ENCODE peak calls at places on chromosomes 16 and 17, in nine cellular contexts. One of them, this sample, is unnamed.

GRCh38 chr17:5832886-5833285 is 237.3 kb upstream of the WSCD1 start:
- DNase-seq in HCT116: peak
- DNase-seq in transverse colon: no peak
- DNase-seq in tibial nerve: no peak
- DNase-seq in testis: no peak
- DNase-seq in heart left ventricle: no peak
- DNase-seq in GM12892: no peak
- DNase-seq in stomach: no peak
- DNase-seq in sigmoid colon: no peak
- DNase-seq in this sample: peak

GRCh38 chr17:82281502-82282238 is 8.2 kb upstream of the CSNK1D start:
- DNase-seq in stomach: peak
- DNase-seq in heart left ventricle: no peak
- DNase-seq in testis: no peak
- DNase-seq in tibial nerve: no peak
- DNase-seq in GM12892: no peak
- DNase-seq in transverse colon: peak
- DNase-seq in HCT116: peak
- DNase-seq in sigmoid colon: no peak
- DNase-seq in this sample: peak

GRCh38 chr16:15803608-15804007 is 53.2 kb downstream of the MYH11 start:
- DNase-seq in tibial nerve: no peak
- DNase-seq in HCT116: no peak
- DNase-seq in sigmoid colon: peak
- DNase-seq in testis: peak
- DNase-seq in GM12892: no peak
- DNase-seq in heart left ventricle: no peak
- DNase-seq in transverse colon: no peak
- DNase-seq in stomach: no peak
- DNase-seq in this sample: no peak

GRCh38 chr16:26019885-26020284 is 328.1 kb downstream of the HS3ST4 start:
- DNase-seq in tibial nerve: no peak
- DNase-seq in testis: no peak
- DNase-seq in HCT116: no peak
- DNase-seq in transverse colon: no peak
- DNase-seq in GM12892: no peak
- DNase-seq in heart left ventricle: no peak
- DNase-seq in sigmoid colon: no peak
- DNase-seq in stomach: no peak
- DNase-seq in this sample: no peak

GRCh38 chr17:49575524-49576120 is at the start of gene NXPH3:
- DNase-seq in GM12892: peak
- DNase-seq in transverse colon: peak
- DNase-seq in stomach: peak
- DNase-seq in heart left ventricle: peak
- DNase-seq in HCT116: no peak
- DNase-seq in tibial nerve: no peak
- DNase-seq in testis: peak
- DNase-seq in sigmoid colon: peak
- DNase-seq in this sample: peak

GRCh38 chr17:36030949-36031348 is 13.2 kb upstream of the CCL23 start:
- DNase-seq in sigmoid colon: no peak
- DNase-seq in heart left ventricle: no peak
- DNase-seq in testis: no peak
- DNase-seq in GM12892: no peak
- DNase-seq in transverse colon: no peak
- DNase-seq in tibial nerve: no peak
- DNase-seq in stomach: no peak
- DNase-seq in HCT116: no peak
- DNase-seq in this sample: no peak

GRCh38 chr17:9368631-9369030 is 207.0 kb downstream of the STX8 start:
- DNase-seq in heart left ventricle: no peak
- DNase-seq in transverse colon: no peak
- DNase-seq in stomach: no peak
- DNase-seq in sigmoid colon: no peak
- DNase-seq in tibial nerve: no peak
- DNase-seq in GM12892: no peak
- DNase-seq in testis: no peak
- DNase-seq in HCT116: no peak
- DNase-seq in this sample: no peak

GRCh38 chr17:32881054-32881453 is 4.1 kb upstream of the MYO1D start:
- DNase-seq in heart left ventricle: no peak
- DNase-seq in testis: no peak
- DNase-seq in transverse colon: no peak
- DNase-seq in tibial nerve: no peak
- DNase-seq in stomach: no peak
- DNase-seq in GM12892: no peak
- DNase-seq in HCT116: no peak
- DNase-seq in sigmoid colon: no peak
- DNase-seq in this sample: no peak

GRCh38 chr17:80725532-80725931 is 180.9 kb downstream of the RPTOR start:
- DNase-seq in heart left ventricle: no peak
- DNase-seq in tibial nerve: no peak
- DNase-seq in GM12892: no peak
- DNase-seq in sigmoid colon: no peak
- DNase-seq in HCT116: no peak
- DNase-seq in testis: no peak
- DNase-seq in stomach: no peak
- DNase-seq in transverse colon: no peak
- DNase-seq in this sample: no peak

GRCh38 chr17:74206332-74206818 is 2.9 kb downstream of the RPL38 start:
- DNase-seq in HCT116: no peak
- DNase-seq in transverse colon: no peak
- DNase-seq in stomach: no peak
- DNase-seq in GM12892: no peak
- DNase-seq in heart left ventricle: no peak
- DNase-seq in sigmoid colon: no peak
- DNase-seq in tibial nerve: no peak
- DNase-seq in testis: peak
- DNase-seq in this sample: no peak

GRCh38 chr17:74202879-74203432 is 522 bp upstream of the RPL38 start:
- DNase-seq in GM12892: no peak
- DNase-seq in heart left ventricle: no peak
- DNase-seq in transverse colon: no peak
- DNase-seq in stomach: no peak
- DNase-seq in sigmoid colon: no peak
- DNase-seq in HCT116: no peak
- DNase-seq in testis: no peak
- DNase-seq in tibial nerve: no peak
- DNase-seq in this sample: no peak

GRCh38 chr17:74203439-74204240 is at the start of gene RPL38:
- DNase-seq in GM12892: peak
- DNase-seq in HCT116: peak
- DNase-seq in tibial nerve: peak
- DNase-seq in testis: peak
- DNase-seq in sigmoid colon: peak
- DNase-seq in heart left ventricle: peak
- DNase-seq in transverse colon: peak
- DNase-seq in stomach: peak
- DNase-seq in this sample: peak

GRCh38 chr17:74204474-74204873 is 996 bp downstream of the RPL38 start:
- DNase-seq in GM12892: no peak
- DNase-seq in testis: no peak
- DNase-seq in sigmoid colon: no peak
- DNase-seq in heart left ventricle: no peak
- DNase-seq in HCT116: no peak
- DNase-seq in stomach: no peak
- DNase-seq in transverse colon: no peak
- DNase-seq in tibial nerve: no peak
- DNase-seq in this sample: no peak

GRCh38 chr17:74205274-74205673 is 1.8 kb downstream of the RPL38 start:
- DNase-seq in HCT116: no peak
- DNase-seq in transverse colon: no peak
- DNase-seq in tibial nerve: no peak
- DNase-seq in testis: no peak
- DNase-seq in sigmoid colon: no peak
- DNase-seq in stomach: no peak
- DNase-seq in heart left ventricle: no peak
- DNase-seq in GM12892: no peak
- DNase-seq in this sample: no peak
- TF ChIP-seq POLR2A in HCT116: no peak
- TF ChIP-seq POLR2A in transverse colon: no peak
- TF ChIP-seq POLR2A in tibial nerve: no peak
- TF ChIP-seq POLR2A in testis: no peak
- TF ChIP-seq POLR2A in sigmoid colon: no peak
- TF ChIP-seq POLR2A in stomach: no peak
- TF ChIP-seq POLR2A in heart left ventricle: no peak
- TF ChIP-seq POLR2A in GM12892: peak
- TF ChIP-seq POLR2A in this sample: no peak

GRCh38 chr16:69814561-69814960 is 52.4 kb downstream of the WWP2 start:
- DNase-seq in testis: no peak
- DNase-seq in tibial nerve: no peak
- DNase-seq in heart left ventricle: no peak
- DNase-seq in transverse colon: no peak
- DNase-seq in sigmoid colon: no peak
- DNase-seq in HCT116: no peak
- DNase-seq in stomach: no peak
- DNase-seq in GM12892: no peak
- DNase-seq in this sample: no peak

GRCh38 chr16:69812213-69813014 is 50.3 kb downstream of the WWP2 start:
- DNase-seq in tibial nerve: no peak
- DNase-seq in stomach: no peak
- DNase-seq in sigmoid colon: no peak
- DNase-seq in HCT116: no peak
- DNase-seq in transverse colon: no peak
- DNase-seq in GM12892: no peak
- DNase-seq in testis: no peak
- DNase-seq in heart left ventricle: no peak
- DNase-seq in this sample: no peak

GRCh38 chr16:69818811-69819587 is 56.9 kb downstream of the WWP2 start:
- DNase-seq in transverse colon: no peak
- DNase-seq in stomach: no peak
- DNase-seq in testis: no peak
- DNase-seq in tibial nerve: no peak
- DNase-seq in GM12892: no peak
- DNase-seq in HCT116: no peak
- DNase-seq in sigmoid colon: no peak
- DNase-seq in heart left ventricle: no peak
- DNase-seq in this sample: no peak

GRCh38 chr16:69814078-69814477 is 51.9 kb downstream of the WWP2 start:
- DNase-seq in stomach: no peak
- DNase-seq in HCT116: no peak
- DNase-seq in heart left ventricle: no peak
- DNase-seq in transverse colon: no peak
- DNase-seq in sigmoid colon: no peak
- DNase-seq in GM12892: no peak
- DNase-seq in tibial nerve: no peak
- DNase-seq in testis: no peak
- DNase-seq in this sample: no peak
- TF ChIP-seq POLR2A in stomach: no peak
- TF ChIP-seq POLR2A in HCT116: no peak
- TF ChIP-seq POLR2A in heart left ventricle: no peak
- TF ChIP-seq POLR2A in transverse colon: no peak
- TF ChIP-seq POLR2A in sigmoid colon: no peak
- TF ChIP-seq POLR2A in GM12892: no peak
- TF ChIP-seq POLR2A in tibial nerve: no peak
- TF ChIP-seq POLR2A in testis: no peak
- TF ChIP-seq POLR2A in this sample: no peak

GRCh38 chr16:67935096-67935401 is 1.6 kb downstream of the PSMB10 start:
- DNase-seq in sigmoid colon: no peak
- DNase-seq in GM12892: no peak
- DNase-seq in HCT116: no peak
- DNase-seq in stomach: no peak
- DNase-seq in heart left ventricle: no peak
- DNase-seq in tibial nerve: no peak
- DNase-seq in transverse colon: no peak
- DNase-seq in testis: no peak
- DNase-seq in this sample: no peak

GRCh38 chr16:67936876-67937605 is 391 bp upstream of the PSMB10 start:
- DNase-seq in heart left ventricle: no peak
- DNase-seq in GM12892: peak
- DNase-seq in tibial nerve: no peak
- DNase-seq in testis: no peak
- DNase-seq in transverse colon: peak
- DNase-seq in sigmoid colon: no peak
- DNase-seq in stomach: peak
- DNase-seq in HCT116: no peak
- DNase-seq in this sample: no peak

GRCh38 chr16:67934306-67935095 is 2.1 kb downstream of the PSMB10 start:
- DNase-seq in tibial nerve: no peak
- DNase-seq in testis: no peak
- DNase-seq in GM12892: no peak
- DNase-seq in HCT116: no peak
- DNase-seq in heart left ventricle: no peak
- DNase-seq in transverse colon: no peak
- DNase-seq in stomach: no peak
- DNase-seq in sigmoid colon: no peak
- DNase-seq in this sample: no peak

GRCh38 chr16:67936124-67936875 is at the start of gene PSMB10:
- DNase-seq in testis: peak
- DNase-seq in heart left ventricle: peak
- DNase-seq in HCT116: no peak
- DNase-seq in stomach: peak
- DNase-seq in transverse colon: no peak
- DNase-seq in tibial nerve: no peak
- DNase-seq in GM12892: peak
- DNase-seq in sigmoid colon: peak
- DNase-seq in this sample: peak

DNA sequence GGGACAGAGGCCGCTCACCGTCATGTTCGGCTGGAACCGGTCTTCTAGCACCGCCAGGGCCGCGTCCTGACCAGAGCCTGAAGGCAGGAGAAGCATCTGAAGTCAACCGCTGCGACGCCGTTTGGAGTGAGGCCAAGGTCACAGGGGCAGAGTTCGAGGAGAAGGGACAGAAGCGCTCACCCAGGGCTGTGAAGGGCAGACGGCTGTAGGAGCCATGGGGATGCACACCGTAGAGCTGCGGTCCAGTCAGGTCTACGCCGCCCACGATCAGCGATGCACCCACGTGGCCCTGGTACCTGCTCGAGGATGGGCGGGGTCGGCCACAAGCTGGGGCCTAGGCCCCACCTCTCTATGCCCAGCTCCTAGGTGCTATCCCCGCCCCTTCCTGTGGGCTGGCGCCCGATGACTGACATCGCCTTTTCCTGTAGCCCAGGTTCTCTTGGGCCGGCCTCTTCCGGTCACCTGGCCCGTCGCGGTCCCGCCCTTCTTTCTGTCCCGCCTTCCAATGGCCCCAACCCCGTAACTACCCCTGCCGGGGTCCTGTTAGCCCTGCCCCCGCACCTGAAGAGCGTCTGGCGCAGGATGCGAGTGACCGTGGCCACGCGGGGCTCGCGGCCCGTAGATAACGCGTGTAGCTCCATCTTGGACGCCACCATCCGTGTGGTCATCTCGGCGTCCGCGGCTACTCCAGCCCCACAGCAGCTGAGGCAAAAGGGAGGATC is 1.1 kb downstream of the PSMB10 start:
- DNase-seq in HCT116: peak
- DNase-seq in heart left ventricle: peak
- DNase-seq in GM12892: peak
- DNase-seq in stomach: peak
- DNase-seq in tibial nerve: peak
- DNase-seq in transverse colon: peak
- DNase-seq in sigmoid colon: peak
- DNase-seq in testis: peak
- DNase-seq in this sample: peak
- TF ChIP-seq POLR2A in HCT116: peak
- TF ChIP-seq POLR2A in heart left ventricle: peak
- TF ChIP-seq POLR2A in GM12892: peak
- TF ChIP-seq POLR2A in stomach: no peak
- TF ChIP-seq POLR2A in tibial nerve: peak
- TF ChIP-seq POLR2A in transverse colon: peak
- TF ChIP-seq POLR2A in sigmoid colon: peak
- TF ChIP-seq POLR2A in testis: peak
- TF ChIP-seq POLR2A in this sample: peak

GRCh38 chr17:55323518-55324295 is 58.9 kb downstream of the HLF start:
- DNase-seq in sigmoid colon: no peak
- DNase-seq in tibial nerve: no peak
- DNase-seq in transverse colon: no peak
- DNase-seq in GM12892: no peak
- DNase-seq in heart left ventricle: no peak
- DNase-seq in stomach: no peak
- DNase-seq in HCT116: no peak
- DNase-seq in testis: no peak
- DNase-seq in this sample: no peak
- TF ChIP-seq POLR2A in sigmoid colon: no peak
- TF ChIP-seq POLR2A in tibial nerve: no peak
- TF ChIP-seq POLR2A in transverse colon: no peak
- TF ChIP-seq POLR2A in GM12892: no peak
- TF ChIP-seq POLR2A in heart left ventricle: no peak
- TF ChIP-seq POLR2A in stomach: no peak
- TF ChIP-seq POLR2A in HCT116: no peak
- TF ChIP-seq POLR2A in testis: no peak
- TF ChIP-seq POLR2A in this sample: no peak

This sample was measured in H54.